ENCODE peak calls at places on chromosomes 12 and 14, in nine cellular contexts. A, L, P, T, K, I, G, U and D are unnamed samples.

GRCh38 chr14:77653473-77653872 is 37.0 kb upstream of the SPTLC2 start:
- DNase-seq in I (no peak), T (no peak), P (no peak), L (no peak), U (no peak), G (no peak), K (no peak), A (no peak), D (no peak)

GRCh38 chr12:2624543-2625266 is 170.1 kb upstream of the FKBP4 start:
- DNase-seq in I (peak), U (peak), G (no peak), P (peak), T (no peak), L (no peak), K (no peak), A (peak), D (no peak)

GRCh38 chr12:53740130-53740491 is 11.7 kb downstream of the CISTR start:
- DNase-seq in I (no peak), G (no peak), L (no peak), T (no peak), P (no peak), K (no peak), U (no peak), A (no peak), D (no peak)

GRCh38 chr14:91890291-91890749 is 23.0 kb upstream of the TC2N start:
- DNase-seq in T (no peak), G (no peak), U (no peak), A (peak), I (no peak), K (no peak), P (no peak), L (no peak), D (no peak)

GRCh38 chr14:61560323-61560722 is 135.0 kb upstream of the HIF1A start:
- DNase-seq in A (no peak), G (no peak), K (no peak), P (no peak), L (no peak), I (no peak), T (no peak), U (peak), D (no peak)

GRCh38 chr12:75766263-75767160 is 255.1 kb upstream of the KRR1 start:
- DNase-seq in T (no peak), A (no peak), G (no peak), K (no peak), L (no peak), U (peak), I (no peak), P (peak), D (no peak)

GRCh38 chr14:74933925-74934435 is 10.9 kb upstream of the RPS6KL1 start:
- DNase-seq in G (no peak), P (no peak), I (no peak), A (no peak), T (no peak), U (no peak), L (no peak), K (no peak), D (no peak)

GRCh38 chr12:1630081-1630826 is 1.2 kb downstream of the WNT5B start:
- DNase-seq in A (no peak), L (peak), U (peak), K (no peak), I (peak), P (no peak), T (peak), G (no peak), D (peak)

GRCh38 chr12:131773582-131774221 is 54.5 kb upstream of the MMP17 start:
- DNase-seq in P (no peak), G (no peak), T (no peak), L (no peak), K (no peak), U (no peak), A (no peak), I (no peak), D (no peak)

GRCh38 chr12:80352476-80352875 is 91.6 kb upstream of the PTPRQ start:
- DNase-seq in G (no peak), U (no peak), T (no peak), A (no peak), K (no peak), P (no peak), L (no peak), I (peak), D (no peak)

GRCh38 chr12:67651380-67651695 is 2.8 kb downstream of the DYRK2 start:
- DNase-seq in P (no peak), T (no peak), L (no peak), K (no peak), A (no peak), U (peak), G (no peak), I (peak), D (no peak)

GRCh38 chr14:36161781-36162180 is 14.7 kb downstream of the PTCSC3 start:
- DNase-seq in A (no peak), P (no peak), U (no peak), L (no peak), T (no peak), G (no peak), I (no peak), K (no peak), D (no peak)

GRCh38 chr12:88650715-88651114 is 70.4 kb upstream of the KITLG start:
- DNase-seq in T (no peak), U (peak), K (no peak), A (no peak), P (no peak), G (no peak), L (no peak), I (no peak), D (no peak)

GRCh38 chr14:65258391-65258790 is 154.1 kb upstream of the FUT8 start:
- DNase-seq in U (peak), T (no peak), P (peak), G (no peak), I (no peak), K (no peak), A (no peak), L (no peak), D (no peak)

GRCh38 chr12:54352022-54352531 is 12.2 kb downstream of the GPR84 start:
- DNase-seq in A (peak), G (no peak), L (peak), K (peak), U (no peak), T (peak), P (no peak), I (peak), D (peak)

GRCh38 chr12:116276433-116277216 is 868 bp downstream of the MED13L start:
- DNase-seq in A (peak), U (peak), P (no peak), L (peak), T (peak), K (peak), G (peak), I (peak), D (peak)

GRCh38 chr12:105214670-105215375 is 21.2 kb downstream of the APPL2 start:
- DNase-seq in A (no peak), I (no peak), U (peak), L (no peak), P (no peak), T (peak), K (no peak), G (no peak), D (no peak)

GRCh38 chr14:69559581-69560011 is 15.1 kb downstream of the CCDC177 start:
- DNase-seq in G (no peak), P (no peak), A (no peak), K (peak), T (no peak), I (no peak), L (no peak), U (no peak), D (no peak)

GRCh38 chr12:58204086-58204485 is 262.7 kb downstream of the ATP23 start:
- DNase-seq in U (no peak), L (no peak), I (peak), G (no peak), A (no peak), K (no peak), P (no peak), T (no peak), D (no peak)

GRCh38 chr12:58154359-58154758 is 213.0 kb downstream of the ATP23 start:
- DNase-seq in K (no peak), A (no peak), I (no peak), P (no peak), U (no peak), G (no peak), T (no peak), L (no peak), D (no peak)

GRCh38 chr12:94460594-94460959 is 910 bp upstream of the CEP83 start:
- DNase-seq in T (no peak), K (no peak), G (no peak), A (no peak), U (no peak), L (no peak), P (no peak), I (no peak), D (no peak)

GRCh38 chr14:39731912-39732311 is 299.7 kb upstream of the FBXO33 start:
- DNase-seq in T (no peak), G (no peak), L (no peak), A (peak), U (peak), K (no peak), I (peak), P (peak), D (no peak)

GRCh38 chr14:101557811-101558738 is 3.2 kb upstream of the DIO3 start:
- DNase-seq in I (no peak), G (no peak), L (no peak), K (no peak), A (peak), P (no peak), T (peak), U (peak), D (peak)

GRCh38 chr14:95075789-95076188 is 81.5 kb downstream of the DICER1 start:
- DNase-seq in A (no peak), T (no peak), K (no peak), L (no peak), P (no peak), I (no peak), G (no peak), U (no peak), D (no peak)

GRCh38 chr12:48800971-48801370 is 12.1 kb upstream of the ADCY6 start:
- DNase-seq in L (no peak), I (no peak), K (no peak), P (no peak), G (no peak), U (no peak), A (no peak), T (no peak), D (no peak)

GRCh38 chr14:53109688-53110041 is 43.5 kb downstream of the DDHD1 start:
- DNase-seq in U (no peak), A (no peak), G (no peak), K (no peak), I (no peak), L (no peak), P (no peak), T (no peak), D (no peak)

GRCh38 chr12:124381454-124382207 is 86.7 kb downstream of the RFLNA start:
- DNase-seq in A (no peak), G (peak), I (no peak), L (peak), K (peak), P (no peak), T (peak), U (peak), D (peak)

GRCh38 chr14:29320261-29320660 is 553.7 kb downstream of the FOXG1 start:
- DNase-seq in T (no peak), L (no peak), G (no peak), A (no peak), K (no peak), U (no peak), I (peak), P (no peak), D (no peak)

GRCh38 chr14:59986556-59987059 is 66.7 kb downstream of the LRRC9 start:
- DNase-seq in G (no peak), L (no peak), A (no peak), I (no peak), T (no peak), U (no peak), P (no peak), K (no peak), D (no peak)

GRCh38 chr12:98062464-98063245 is 452.7 kb upstream of the TMPO start:
- DNase-seq in A (peak), P (no peak), K (no peak), L (no peak), U (no peak), G (no peak), T (no peak), I (no peak), D (no peak)

GRCh38 chr14:32657081-32657480 is 281.6 kb upstream of the NPAS3 start:
- DNase-seq in P (no peak), L (no peak), I (peak), K (no peak), A (no peak), U (peak), G (no peak), T (no peak), D (no peak)

GRCh38 chr14:99971929-99972747 is 93.1 kb upstream of the EVL start:
- DNase-seq in U (no peak), P (no peak), A (peak), T (peak), L (peak), I (peak), K (no peak), G (no peak), D (no peak)

GRCh38 chr12:11650697-11651281 is 1.3 kb downstream of the ETV6 start:
- DNase-seq in G (no peak), T (no peak), A (no peak), U (no peak), L (no peak), I (peak), P (no peak), K (no peak), D (no peak)

GRCh38 chr12:16893426-16893825 is 287.5 kb upstream of the LMO3 start:
- DNase-seq in U (no peak), I (no peak), P (no peak), L (peak), G (no peak), T (no peak), A (no peak), K (no peak), D (no peak)
- H3K27ac ChIP-seq in U (no peak), I (no peak), P (no peak), L (no peak), G (no peak), T (no peak), A (no peak), K (no peak), D (no peak)

DNA sequence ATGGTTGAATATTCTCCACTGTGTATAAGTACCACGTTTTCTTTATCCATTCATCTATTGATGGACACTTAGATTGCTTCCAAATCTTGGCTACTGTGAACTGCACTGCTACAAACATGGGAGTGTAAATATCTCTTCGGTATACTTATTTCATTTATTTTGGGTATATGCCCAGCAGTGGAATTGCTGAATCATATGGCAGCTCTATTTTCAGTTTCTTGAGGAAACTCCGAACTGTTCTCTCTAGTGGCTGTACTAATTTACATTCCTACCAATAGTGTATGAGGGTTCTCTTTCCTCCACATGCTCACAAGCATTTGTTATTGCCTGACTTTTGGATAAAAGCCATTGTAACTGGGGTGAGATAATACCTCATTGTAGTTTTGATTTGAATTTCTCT is 623.1 kb upstream of the LRFN5 start:
- DNase-seq in K (no peak), L (no peak), U (no peak), A (no peak), G (no peak), P (no peak), I (no peak), T (no peak), D (no peak)
- TF ChIP-seq CTCF in K (no peak), L (no peak), U (no peak), A (no peak), G (no peak), P (no peak), I (no peak), T (no peak), D (no peak)

GRCh38 chr14:103607822-103608221 is 21.2 kb upstream of the KLC1 start:
- DNase-seq in A (no peak), P (no peak), T (no peak), G (no peak), L (no peak), K (no peak), I (no peak), U (no peak), D (no peak)
- H3K4me3 ChIP-seq in A (no peak), P (no peak), T (no peak), G (peak), L (peak), K (peak), I (no peak), U (no peak), D (peak)

GRCh38 chr14:51293926-51294290 is 53.9 kb downstream of the TMX1 start:
- DNase-seq in T (no peak), I (no peak), A (no peak), G (no peak), L (no peak), P (no peak), U (no peak), K (no peak), D (no peak)
- H3K27ac ChIP-seq in T (no peak), I (no peak), A (no peak), G (peak), L (no peak), P (no peak), U (no peak), K (no peak), D (peak)

GRCh38 chr12:51730745-51731144 is 117.8 kb downstream of the FIGNL2 start:
- DNase-seq in P (no peak), I (no peak), U (no peak), A (no peak), K (no peak), L (no peak), G (no peak), T (no peak), D (no peak)
- TF ChIP-seq CTCF in P (no peak), I (no peak), U (no peak), A (no peak), K (no peak), L (no peak), G (no peak), T (no peak), D (no peak)

GRCh38 chr14:63712123-63712522 is 15.7 kb downstream of the SGPP1 start:
- DNase-seq in K (no peak), A (no peak), T (no peak), G (no peak), U (no peak), P (no peak), I (no peak), L (no peak), D (no peak)
- H3K4me3 ChIP-seq in K (no peak), A (no peak), T (no peak), G (no peak), U (no peak), P (no peak), I (no peak), L (no peak), D (no peak)